ENCODE peak calls at places on chromosomes 16 and 17, in four cellular contexts. One of them, this sample, is unnamed.

GRCh38 chr17:44552361-44552760 is 4.9 kb upstream of the FZD2 start:
- DNase-seq in amygdala: no peak
- DNase-seq in body of pancreas: no peak
- DNase-seq in EL: no peak
- DNase-seq in this sample: no peak

GRCh38 chr17:83133302-83134121 is 54.1 kb downstream of the METRNL start:
- DNase-seq in amygdala: no peak
- DNase-seq in body of pancreas: no peak
- DNase-seq in EL: peak; percentile 71
- DNase-seq in this sample: no peak

GRCh38 chr16:81429045-81429521 is 15.5 kb upstream of the CMIP start:
- DNase-seq in amygdala: no peak
- DNase-seq in body of pancreas: peak; percentile 81
- DNase-seq in EL: peak; percentile 62
- DNase-seq in this sample: no peak

GRCh38 chr17:35537569-35538209 is at the start of gene SLFN12L:
- DNase-seq in amygdala: no peak
- DNase-seq in body of pancreas: no peak
- DNase-seq in EL: no peak
- DNase-seq in this sample: no peak

GRCh38 chr17:74654742-74655141 is 31.2 kb upstream of the CD300E start:
- DNase-seq in amygdala: no peak
- DNase-seq in body of pancreas: no peak
- DNase-seq in EL: no peak
- DNase-seq in this sample: no peak

GRCh38 chr17:75783069-75783783 is 1.4 kb upstream of the UNK start:
- DNase-seq in amygdala: no peak
- DNase-seq in body of pancreas: no peak
- DNase-seq in EL: peak; percentile 68
- DNase-seq in this sample: peak; percentile 67

GRCh38 chr16:85906349-85906748 is 7.4 kb downstream of the IRF8 start:
- DNase-seq in amygdala: no peak
- DNase-seq in body of pancreas: peak; percentile 48
- DNase-seq in EL: no peak
- DNase-seq in this sample: no peak

GRCh38 chr17:979211-979538 is 401 bp downstream of the NXN start:
- DNase-seq in amygdala: no peak
- DNase-seq in body of pancreas: no peak
- DNase-seq in EL: no peak
- DNase-seq in this sample: no peak

GRCh38 chr16:22369221-22369811 is 5.1 kb downstream of the CDR2 start:
- DNase-seq in amygdala: no peak
- DNase-seq in body of pancreas: no peak
- DNase-seq in EL: peak; percentile 57
- DNase-seq in this sample: peak; percentile 69

GRCh38 chr17:29131814-29132682 is 48.1 kb downstream of the MYO18A start:
- DNase-seq in amygdala: no peak
- DNase-seq in body of pancreas: no peak
- DNase-seq in EL: peak; percentile 94
- DNase-seq in this sample: no peak